ENCODE peak calls at places on chromosomes 6 and 20, in nine cellular contexts. E, I, F, T, U, M, O, Y and W are unnamed samples.

GRCh38 chr6:36851149-36851614 is 11.9 kb upstream of the CPNE5 start:
- DNase-seq in Y (no peak), E (peak; percentile 58), F (peak; percentile 52), M (no peak), I (no peak), O (peak; percentile 46), U (peak; percentile 66), T (peak; percentile 80), W (no peak)

GRCh38 chr6:130693944-130694343 is 133.3 kb upstream of the SMLR1 start:
- DNase-seq in I (no peak), F (no peak), E (no peak), O (no peak), U (no peak), T (no peak), Y (no peak), M (no peak), W (no peak)

GRCh38 chr20:63567382-63568169 is 6.5 kb downstream of the HELZ2 start:
- DNase-seq in T (no peak), M (peak; percentile 38), U (no peak), I (peak; percentile 21), O (no peak), F (peak; percentile 87), E (no peak), Y (peak; percentile 87), W (peak; percentile 58)

GRCh38 chr20:52937701-52938100 is 34.5 kb upstream of the TSHZ2 start:
- DNase-seq in T (no peak), E (no peak), U (no peak), I (no peak), O (no peak), M (no peak), Y (no peak), F (peak; percentile 7), W (no peak)

GRCh38 chr6:1986454-1987243 is 258.8 kb downstream of the GMDS start:
- DNase-seq in E (no peak), O (no peak), Y (no peak), I (no peak), M (no peak), F (no peak), U (no peak), T (no peak), W (no peak)

GRCh38 chr20:62595491-62595890 is 46.8 kb upstream of the SLCO4A1 start:
- DNase-seq in F (no peak), M (no peak), U (no peak), E (no peak), O (no peak), I (no peak), T (peak; percentile 70), Y (no peak), W (no peak)

GRCh38 chr6:83815631-83816030 is 37.5 kb upstream of the RIPPLY2 start:
- DNase-seq in T (peak; percentile 56), F (no peak), M (no peak), Y (no peak), O (no peak), I (no peak), E (no peak), U (no peak), W (no peak)

GRCh38 chr6:129022011-129022553 is 139.1 kb downstream of the LAMA2 start:
- DNase-seq in E (no peak), Y (no peak), M (no peak), F (no peak), T (no peak), U (no peak), O (no peak), I (no peak), W (no peak)

GRCh38 chr20:9408422-9409300 is 105.7 kb upstream of the LAMP5 start:
- DNase-seq in T (peak; percentile 70), O (no peak), M (no peak), F (no peak), I (no peak), Y (no peak), U (no peak), E (peak; percentile 24), W (no peak)

GRCh38 chr6:1608222-1608975 is 1.3 kb upstream of the FOXC1 start:
- DNase-seq in O (no peak), F (no peak), T (no peak), U (no peak), Y (no peak), E (no peak), M (no peak), I (no peak), W (no peak)

GRCh38 chr6:4066029-4066755 is 12.7 kb downstream of the FAM217A start:
- DNase-seq in E (no peak), Y (no peak), U (no peak), M (no peak), T (no peak), I (no peak), O (no peak), F (peak; percentile 5), W (no peak)

GRCh38 chr6:118335325-118335724 is 212.8 kb upstream of the PLN start:
- DNase-seq in Y (no peak), I (no peak), T (no peak), U (no peak), F (no peak), M (no peak), O (no peak), E (no peak), W (no peak)

GRCh38 chr6:116624036-116624805 is 7.9 kb downstream of the RSPH4A start:
- DNase-seq in Y (no peak), U (no peak), T (peak; percentile 63), I (no peak), F (no peak), O (no peak), M (no peak), E (no peak), W (no peak)

GRCh38 chr6:156719720-156720563 is 57.2 kb upstream of the ARID1B start:
- DNase-seq in E (peak; percentile 70), T (peak; percentile 91), O (peak; percentile 7), M (peak; percentile 67), Y (peak; percentile 97), I (peak; percentile 49), F (peak; percentile 88), U (peak; percentile 54), W (peak; percentile 76)

GRCh38 chr6:89400912-89401399 is 11.1 kb downstream of the RRAGD start:
- DNase-seq in F (no peak), O (no peak), M (no peak), Y (no peak), U (no peak), I (no peak), E (no peak), T (no peak), W (no peak)

GRCh38 chr6:164291224-164291623 is 876.7 kb downstream of the QKI start:
- DNase-seq in T (no peak), O (no peak), M (no peak), I (no peak), Y (no peak), E (no peak), U (no peak), F (no peak), W (no peak)

GRCh38 chr6:142014515-142014914 is 118.2 kb upstream of the GJE1 start:
- DNase-seq in O (no peak), M (no peak), I (no peak), F (no peak), T (peak; percentile 93), Y (no peak), E (peak; percentile 87), U (no peak), W (no peak)

GRCh38 chr6:152981989-152982767 is 663 bp downstream of the FBXO5 start:
- DNase-seq in O (peak; percentile 13), I (no peak), T (no peak), M (peak; percentile 8), E (no peak), Y (peak; percentile 63), U (no peak), F (peak; percentile 42), W (no peak)

GRCh38 chr6:160419488-160419887 is 71.3 kb downstream of the SLC22A3 start:
- DNase-seq in E (no peak), F (no peak), I (no peak), U (no peak), T (no peak), M (no peak), Y (no peak), O (no peak), W (no peak)

GRCh38 chr20:44418069-44418905 is 57.4 kb upstream of the TTPAL start:
- DNase-seq in O (no peak), E (no peak), U (no peak), Y (no peak), M (no peak), T (no peak), I (no peak), F (no peak), W (no peak)

GRCh38 chr20:16293590-16293989 is 279.7 kb downstream of the KIF16B start:
- DNase-seq in Y (no peak), U (no peak), F (no peak), T (peak; percentile 89), E (no peak), M (no peak), I (no peak), O (no peak), W (no peak)

GRCh38 chr6:123091091-123091895 is 95.3 kb downstream of the CLVS2 start:
- DNase-seq in Y (no peak), E (no peak), U (no peak), O (no peak), T (peak; percentile 79), M (no peak), I (no peak), F (no peak), W (no peak)

GRCh38 chr20:1539816-1540215 is 17.7 kb downstream of the SIRPD start:
- DNase-seq in Y (no peak), U (no peak), E (no peak), T (no peak), O (no peak), M (no peak), I (no peak), F (no peak), W (no peak)